ENCODE peak calls at places on chromosomes 7 and 10, in nine cellular contexts. A, E, X, F, K, Z, G, S and B are unnamed samples. For H3K36me3, the result is how much of the 10 kb centered on the place peaks cover.

GRCh38 chr10:124565565-124566221 is 104.1 kb downstream of the LHPP start:
- DNase-seq in A (peak), E (peak), X (peak), F (no peak), K (no peak), Z (peak), G (peak), S (no peak), B (no peak)

GRCh38 chr7:143003393-143004051 is 23.4 kb downstream of the OR9A2 start:
- DNase-seq in A (peak), E (peak), X (no peak), F (no peak), K (peak), Z (no peak), G (no peak), S (peak), B (peak)

GRCh38 chr10:58651040-58651439 is 138.4 kb downstream of the BICC1 start:
- DNase-seq in A (no peak), E (peak), X (no peak), F (no peak), K (peak), Z (no peak), G (no peak), S (peak), B (no peak)

GRCh38 chr10:1274746-1275544 is 218.8 kb downstream of the WDR37 start:
- DNase-seq in A (no peak), E (no peak), X (no peak), F (no peak), K (no peak), Z (no peak), G (peak), S (no peak), B (no peak)

GRCh38 chr10:79393924-79394610 is 46.8 kb downstream of the PPIF start:
- DNase-seq in A (no peak), E (no peak), X (peak), F (no peak), K (no peak), Z (no peak), G (peak), S (no peak), B (no peak)

GRCh38 chr10:42932735-42933453 is 144.0 kb upstream of the RET start:
- DNase-seq in A (peak), E (no peak), X (no peak), F (no peak), K (no peak), Z (peak), G (peak), S (no peak), B (no peak)

GRCh38 chr10:44424298-44424697 is 39.4 kb upstream of the CXCL12 start:
- DNase-seq in A (no peak), E (no peak), X (peak), F (no peak), K (no peak), Z (no peak), G (no peak), S (no peak), B (no peak)

GRCh38 chr7:50584386-50584785 is 19.2 kb upstream of the DDC start:
- DNase-seq in A (no peak), E (no peak), X (no peak), F (no peak), K (no peak), Z (no peak), G (no peak), S (no peak), B (no peak)

GRCh38 chr10:101263146-101263837 is 34.0 kb upstream of the LBX1 start:
- DNase-seq in A (no peak), E (no peak), X (no peak), F (no peak), K (no peak), Z (no peak), G (no peak), S (no peak), B (no peak)

GRCh38 chr7:47401571-47402570 is 180.0 kb downstream of the TNS3 start:
- DNase-seq in A (no peak), E (no peak), X (peak), F (no peak), K (no peak), Z (no peak), G (no peak), S (no peak), B (no peak)

GRCh38 chr10:104223304-104223703 is 8.9 kb downstream of the CFAP43 start:
- DNase-seq in A (no peak), E (no peak), X (no peak), F (no peak), K (no peak), Z (no peak), G (no peak), S (no peak), B (no peak)

GRCh38 chr10:61302124-61302523 is 151.1 kb downstream of the TMEM26 start:
- DNase-seq in A (no peak), E (no peak), X (no peak), F (no peak), K (peak), Z (no peak), G (no peak), S (peak), B (no peak)

GRCh38 chr7:70523626-70524351 is 608.2 kb upstream of the GALNT17 start:
- DNase-seq in A (no peak), E (no peak), X (no peak), F (no peak), K (no peak), Z (no peak), G (no peak), S (peak), B (no peak)

GRCh38 chr7:116511552-116512523 is 12.3 kb downstream of the CAV2 start:
- DNase-seq in A (no peak), E (peak), X (no peak), F (no peak), K (peak), Z (no peak), G (no peak), S (peak), B (peak)

GRCh38 chr10:68463365-68464093 is 8.2 kb downstream of the DNA2 start:
- DNase-seq in A (no peak), E (no peak), X (no peak), F (no peak), K (no peak), Z (no peak), G (no peak), S (no peak), B (no peak)

GRCh38 chr10:68462536-68462935 is 9.2 kb downstream of the DNA2 start:
- DNase-seq in A (no peak), E (no peak), X (no peak), F (no peak), K (peak), Z (no peak), G (no peak), S (peak), B (no peak)

GRCh38 chr10:68461032-68461431 is 10.7 kb downstream of the DNA2 start:
- DNase-seq in A (no peak), E (no peak), X (no peak), F (no peak), K (no peak), Z (no peak), G (no peak), S (no peak), B (no peak)
- H3K36me3 ChIP-seq in A (half or more), E (under half), X (under half), F (under half), K (under half), Z (half or more), G (under half), S (under half), B (under half)

GRCh38 chr7:96418600-96418999 is 96.7 kb upstream of the SLC25A13 start:
- DNase-seq in A (no peak), E (no peak), X (no peak), F (no peak), K (no peak), Z (no peak), G (no peak), S (no peak), B (no peak)

GRCh38 chr7:96414931-96415292 is 93.0 kb upstream of the SLC25A13 start:
- DNase-seq in A (peak), E (peak), X (no peak), F (no peak), K (no peak), Z (no peak), G (no peak), S (no peak), B (peak)

GRCh38 chr7:96416599-96416998 is 94.7 kb upstream of the SLC25A13 start:
- DNase-seq in A (no peak), E (no peak), X (no peak), F (no peak), K (no peak), Z (no peak), G (no peak), S (no peak), B (no peak)

GRCh38 chr7:96417784-96418183 is 95.9 kb upstream of the SLC25A13 start:
- DNase-seq in A (no peak), E (no peak), X (no peak), F (no peak), K (no peak), Z (no peak), G (no peak), S (no peak), B (no peak)

GRCh38 chr7:96415293-96415940 is 93.5 kb upstream of the SLC25A13 start:
- DNase-seq in A (no peak), E (no peak), X (no peak), F (no peak), K (no peak), Z (no peak), G (peak), S (no peak), B (no peak)
- H3K27ac ChIP-seq in A (no peak), E (no peak), X (no peak), F (no peak), K (no peak), Z (no peak), G (no peak), S (no peak), B (no peak)

GRCh38 chr7:101819913-101820522 is 2.6 kb downstream of the CUX1 start:
- DNase-seq in A (no peak), E (no peak), X (no peak), F (no peak), K (no peak), Z (no peak), G (no peak), S (no peak), B (no peak)

GRCh38 chr7:101820703-101821102 is 3.3 kb downstream of the CUX1 start:
- DNase-seq in A (no peak), E (no peak), X (no peak), F (no peak), K (no peak), Z (no peak), G (no peak), S (no peak), B (no peak)

GRCh38 chr7:101817930-101818698 is 688 bp downstream of the CUX1 start:
- DNase-seq in A (no peak), E (peak), X (no peak), F (no peak), K (peak), Z (no peak), G (no peak), S (peak), B (no peak)

GRCh38 chr7:101818699-101819071 is 1.3 kb downstream of the CUX1 start:
- DNase-seq in A (no peak), E (no peak), X (no peak), F (no peak), K (no peak), Z (no peak), G (no peak), S (no peak), B (no peak)

GRCh38 chr7:101819183-101819582 is 1.8 kb downstream of the CUX1 start:
- DNase-seq in A (no peak), E (no peak), X (no peak), F (no peak), K (no peak), Z (no peak), G (no peak), S (no peak), B (no peak)
- H3K36me3 ChIP-seq in A (under half), E (under half), X (under half), F (under half), K (under half), Z (under half), G (under half), S (under half), B (under half)

DNA sequence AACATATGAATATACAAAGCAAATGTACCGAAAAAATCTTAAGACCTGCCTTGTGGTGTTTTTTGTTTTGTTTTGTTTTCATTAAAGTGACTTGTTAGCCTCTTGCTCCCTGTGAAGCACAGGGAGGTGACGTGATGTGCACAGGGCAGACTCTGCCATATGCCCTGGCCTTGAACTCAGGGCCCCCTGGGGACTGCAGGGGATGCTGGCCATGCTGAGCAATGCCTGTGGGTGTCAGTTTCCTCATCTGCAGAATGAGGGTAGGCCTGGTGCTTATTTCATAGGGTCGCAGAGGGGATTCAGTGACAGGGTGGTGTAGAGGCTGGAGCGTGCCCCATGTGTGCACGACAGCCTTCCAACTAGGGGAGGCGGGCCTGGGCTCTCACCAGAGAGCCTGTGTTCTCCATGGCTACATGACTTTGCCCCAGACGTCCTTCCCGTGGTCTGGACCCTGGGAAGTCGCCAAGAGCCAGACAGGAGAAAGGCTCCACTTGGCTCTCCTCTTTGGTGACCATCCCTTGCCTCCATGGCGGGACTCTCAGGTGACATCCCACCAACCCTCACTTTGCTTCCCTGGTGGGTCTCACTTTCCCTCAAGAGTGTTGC is 14.5 kb downstream of the EGFR start:
- DNase-seq in A (no peak), E (no peak), X (no peak), F (no peak), K (no peak), Z (no peak), G (no peak), S (no peak), B (no peak)
- H3K27ac ChIP-seq in A (no peak), E (no peak), X (no peak), F (no peak), K (no peak), Z (no peak), G (no peak), S (no peak), B (no peak)

GRCh38 chr10:70053896-70054641 is 1.4 kb downstream of the MACROH2A2 start:
- DNase-seq in A (no peak), E (no peak), X (peak), F (no peak), K (no peak), Z (no peak), G (peak), S (peak), B (no peak)
- H3K36me3 ChIP-seq in A (under half), E (under half), X (under half), F (under half), K (under half), Z (under half), G (under half), S (under half), B (under half)

GRCh38 chr7:74291535-74291934 is 2.3 kb downstream of the CLIP2 start:
- DNase-seq in A (no peak), E (no peak), X (no peak), F (no peak), K (no peak), Z (no peak), G (no peak), S (no peak), B (no peak)

GRCh38 chr7:74290999-74291441 is 1.8 kb downstream of the CLIP2 start:
- DNase-seq in A (no peak), E (no peak), X (no peak), F (no peak), K (no peak), Z (no peak), G (no peak), S (no peak), B (no peak)

GRCh38 chr7:74289660-74290589 is 718 bp downstream of the CLIP2 start:
- DNase-seq in A (no peak), E (no peak), X (peak), F (no peak), K (no peak), Z (no peak), G (peak), S (no peak), B (no peak)

GRCh38 chr7:74289018-74289659 is at the start of gene CLIP2:
- DNase-seq in A (peak), E (peak), X (peak), F (no peak), K (peak), Z (no peak), G (peak), S (peak), B (peak)

DNA sequence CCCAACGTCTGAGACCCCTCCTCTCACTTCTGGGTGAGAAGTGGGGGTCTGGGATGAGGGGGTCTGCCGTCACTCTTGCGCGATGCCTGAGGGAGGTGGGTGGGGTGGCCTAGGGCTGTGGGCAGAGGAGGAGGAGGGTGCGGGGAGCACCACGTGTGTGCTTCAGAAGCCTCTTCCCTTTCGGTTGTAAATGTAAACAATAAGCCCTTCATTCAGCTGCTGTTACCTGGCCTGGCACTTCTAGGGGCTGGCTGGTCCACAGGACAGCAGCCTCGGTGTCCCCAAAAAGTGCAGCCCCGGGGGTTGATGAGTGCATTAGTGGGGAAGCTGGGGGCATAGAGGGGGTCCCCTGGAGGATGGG is 1.4 kb downstream of the CLIP2 start:
- DNase-seq in A (no peak), E (no peak), X (no peak), F (no peak), K (no peak), Z (no peak), G (no peak), S (no peak), B (no peak)
- H3K27ac ChIP-seq in A (no peak), E (no peak), X (no peak), F (peak), K (no peak), Z (no peak), G (no peak), S (peak), B (no peak)